ENCODE peak calls at places on chromosomes 6 and 20, in eight cellular contexts. D is hepatic stellate cell; V is lower leg skin; L is islet precursor cell; Z is NCI-H446 treated with DMSO at 0.1 percent for 48 hours; X is neural crest cell; E is Caki2; J is activated CD8-positive, alpha-beta memory T cell treated with anti-CD3 and anti-CD28 coated beads, Interleukin-2, amount 50 U/mL, for 48 hours. F is an unnamed sample.

GRCh38 chr20:50146732-50147662 is 6.5 kb downstream of the PEDS1 start:
- DNase-seq in Z (no peak), D (no peak), J (peak; percentile 78), L (no peak), V (peak; percentile 81), X (no peak), E (peak; percentile 66), F (no peak)

GRCh38 chr6:33204165-33204414 is 365 bp upstream of the HSD17B8 start:
- DNase-seq in X (no peak), D (no peak), J (no peak), V (no peak), Z (no peak), L (no peak), E (no peak), F (no peak)

GRCh38 chr6:134882426-134883038 is 67.4 kb downstream of the ALDH8A1 start:
- DNase-seq in J (peak; percentile 60), X (peak; percentile 61), L (peak; percentile 68), D (peak; percentile 51), E (peak; percentile 58), Z (peak; percentile 44), V (peak; percentile 74), F (peak; percentile 85)

GRCh38 chr6:148751233-148751632 is 4.4 kb downstream of the UST start:
- DNase-seq in J (no peak), Z (no peak), L (no peak), E (no peak), V (no peak), D (no peak), X (no peak), F (no peak)

GRCh38 chr6:117446851-117447250 is 21.1 kb upstream of the ROS1 start:
- DNase-seq in Z (no peak), J (no peak), D (no peak), V (no peak), E (no peak), L (no peak), X (no peak), F (no peak)

GRCh38 chr20:57390604-57391438 is at the start of gene RBM38:
- DNase-seq in D (peak; percentile 87), X (peak; percentile 63), L (peak; percentile 86), J (peak; percentile 94), V (peak; percentile 42), E (peak; percentile 19), Z (peak; percentile 14), F (no peak)

GRCh38 chr6:32148722-32149576 is 2.8 kb downstream of the PRRT1 start:
- DNase-seq in E (no peak), L (peak; percentile 70), Z (no peak), J (peak; percentile 85), X (no peak), D (no peak), V (peak; percentile 79), F (peak; percentile 54)

GRCh38 chr20:53934421-53935352 is 135.7 kb downstream of the BCAS1 start:
- DNase-seq in D (peak; percentile 87), J (peak; percentile 46), L (peak; percentile 83), Z (no peak), X (no peak), V (no peak), E (no peak), F (no peak)

GRCh38 chr6:110618591-110619267 is 142.3 kb upstream of the SLC22A16 start:
- DNase-seq in Z (no peak), D (no peak), V (no peak), J (no peak), X (no peak), L (peak; percentile 63), E (no peak), F (no peak)

GRCh38 chr20:31707994-31708744 is 14.5 kb downstream of the BCL2L1 start:
- DNase-seq in J (no peak), Z (no peak), V (no peak), D (no peak), E (no peak), X (no peak), L (no peak), F (peak; percentile 33)

GRCh38 chr20:34824861-34825529 is 456 bp downstream of the NCOA6 start:
- DNase-seq in Z (no peak), E (peak; percentile 46), D (peak; percentile 59), V (peak; percentile 20), L (peak; percentile 70), J (peak; percentile 81), X (peak; percentile 59), F (peak; percentile 18)

GRCh38 chr6:135323202-135323668 is 142.1 kb downstream of the MYB start:
- DNase-seq in E (no peak), V (no peak), Z (no peak), D (no peak), J (no peak), X (no peak), L (no peak), F (no peak)

GRCh38 chr6:139698526-139699182 is 324.2 kb upstream of the CITED2 start:
- DNase-seq in E (peak; percentile 34), L (no peak), Z (no peak), J (no peak), V (peak; percentile 41), X (no peak), D (no peak), F (no peak)

GRCh38 chr20:8082999-8083398 is 49.1 kb upstream of the PLCB1 start:
- DNase-seq in L (no peak), Z (no peak), E (no peak), X (no peak), J (no peak), D (no peak), V (peak; percentile 30), F (no peak)

GRCh38 chr20:47269309-47270165 is 87.0 kb downstream of the ZMYND8 start:
- DNase-seq in E (no peak), V (no peak), Z (no peak), X (no peak), L (no peak), D (no peak), J (no peak), F (no peak)

GRCh38 chr20:55269913-55270312 is 735.4 kb downstream of the CBLN4 start:
- DNase-seq in J (no peak), X (no peak), L (no peak), Z (no peak), D (no peak), V (no peak), E (no peak), F (no peak)

GRCh38 chr20:46784450-46785127 is 75.1 kb downstream of the SLC2A10 start:
- DNase-seq in J (no peak), X (no peak), D (peak; percentile 51), V (no peak), E (no peak), L (no peak), Z (no peak), F (peak; percentile 40)

GRCh38 chr6:155530219-155530834 is 74.7 kb upstream of the NOX3 start:
- DNase-seq in Z (peak; percentile 14), D (peak; percentile 11), L (no peak), E (peak; percentile 12), J (no peak), V (no peak), X (no peak), F (no peak)

GRCh38 chr20:51860015-51860882 is 57.9 kb upstream of the SALL4 start:
- DNase-seq in V (no peak), E (peak; percentile 61), X (no peak), J (no peak), L (peak; percentile 86), Z (no peak), D (no peak), F (no peak)

GRCh38 chr6:36378936-36379335 is 8.5 kb downstream of the ETV7 start:
- DNase-seq in Z (no peak), E (no peak), V (no peak), D (no peak), J (no peak), X (no peak), L (peak; percentile 35), F (no peak)

GRCh38 chr6:103002282-103002681 is 1608.8 kb downstream of the GRIK2 start:
- DNase-seq in Z (no peak), X (no peak), D (no peak), V (no peak), J (no peak), E (no peak), L (no peak), F (no peak)

GRCh38 chr6:105014954-105015353 is 58.0 kb downstream of the LIN28B start:
- DNase-seq in L (no peak), X (no peak), Z (no peak), E (no peak), D (no peak), J (no peak), V (no peak), F (no peak)

GRCh38 chr6:30670760-30671527 is 1.9 kb downstream of the DHX16 start:
- DNase-seq in Z (no peak), E (no peak), J (no peak), V (no peak), D (no peak), X (no peak), L (no peak), F (no peak)

GRCh38 chr20:44598413-44599290 is 16.3 kb downstream of the PKIG start:
- DNase-seq in Z (no peak), J (no peak), E (no peak), L (peak; percentile 51), X (no peak), D (no peak), V (no peak), F (no peak)

GRCh38 chr20:44780226-44780625 is 30.1 kb downstream of the RIMS4 start:
- DNase-seq in V (no peak), Z (no peak), L (peak; percentile 75), X (peak; percentile 71), D (peak; percentile 34), J (peak; percentile 75), E (peak; percentile 45), F (no peak)

GRCh38 chr6:150683320-150683719 is 83.6 kb downstream of the PLEKHG1 start:
- DNase-seq in X (no peak), Z (no peak), V (no peak), E (no peak), J (no peak), L (no peak), D (no peak), F (no peak)

GRCh38 chr6:26158581-26159416 is 71.6 kb downstream of the HFE start:
- DNase-seq in E (no peak), D (peak; percentile 57), V (peak; percentile 77), J (peak; percentile 80), L (no peak), X (no peak), Z (no peak), F (peak; percentile 55)

F was measured in tibial nerve.